ENCODE peak calls at places on chromosome 9, in nine cellular contexts. One of them, this sample, is unnamed.

GRCh38 chr9:135288941-135289534 is 190.5 kb upstream of the PPP1R26 start:
- DNase-seq in heart right ventricle: no peak
- DNase-seq in right atrium auricular region: no peak
- DNase-seq in mammary epithelial cell: no peak
- DNase-seq in AG09309: no peak
- DNase-seq in AG04449: no peak
- DNase-seq in tibial nerve: no peak
- DNase-seq in A549: no peak
- DNase-seq in cardiac muscle cell: no peak
- DNase-seq in this sample: no peak

GRCh38 chr9:137445930-137446431 is 4.8 kb upstream of the ENTPD8 start:
- DNase-seq in heart right ventricle: no peak
- DNase-seq in right atrium auricular region: no peak
- DNase-seq in mammary epithelial cell: no peak
- DNase-seq in AG09309: no peak
- DNase-seq in AG04449: no peak
- DNase-seq in tibial nerve: no peak
- DNase-seq in A549: no peak
- DNase-seq in cardiac muscle cell: no peak
- DNase-seq in this sample: no peak

GRCh38 chr9:27473135-27473534 is 51.0 kb upstream of the IFNK start:
- DNase-seq in heart right ventricle: no peak
- DNase-seq in right atrium auricular region: peak
- DNase-seq in mammary epithelial cell: no peak
- DNase-seq in AG09309: no peak
- DNase-seq in AG04449: no peak
- DNase-seq in tibial nerve: peak
- DNase-seq in A549: no peak
- DNase-seq in cardiac muscle cell: peak
- DNase-seq in this sample: peak

GRCh38 chr9:113566712-113567071 is 103.2 kb downstream of the RGS3 start:
- DNase-seq in heart right ventricle: no peak
- DNase-seq in right atrium auricular region: no peak
- DNase-seq in mammary epithelial cell: peak
- DNase-seq in AG09309: no peak
- DNase-seq in AG04449: no peak
- DNase-seq in tibial nerve: no peak
- DNase-seq in A549: no peak
- DNase-seq in cardiac muscle cell: no peak
- DNase-seq in this sample: no peak

GRCh38 chr9:122087406-122088200 is 5.5 kb downstream of the TTLL11 start:
- DNase-seq in heart right ventricle: no peak
- DNase-seq in right atrium auricular region: peak
- DNase-seq in mammary epithelial cell: no peak
- DNase-seq in AG09309: peak
- DNase-seq in AG04449: no peak
- DNase-seq in tibial nerve: no peak
- DNase-seq in A549: no peak
- DNase-seq in cardiac muscle cell: no peak
- DNase-seq in this sample: no peak

GRCh38 chr9:120386390-120387131 is 193.4 kb downstream of the CDK5RAP2 start:
- DNase-seq in heart right ventricle: no peak
- DNase-seq in right atrium auricular region: no peak
- DNase-seq in mammary epithelial cell: no peak
- DNase-seq in AG09309: no peak
- DNase-seq in AG04449: no peak
- DNase-seq in tibial nerve: no peak
- DNase-seq in A549: no peak
- DNase-seq in cardiac muscle cell: peak
- DNase-seq in this sample: no peak

GRCh38 chr9:76688471-76689238 is 75.6 kb upstream of the PCA3 start:
- DNase-seq in heart right ventricle: no peak
- DNase-seq in right atrium auricular region: no peak
- DNase-seq in mammary epithelial cell: no peak
- DNase-seq in AG09309: no peak
- DNase-seq in AG04449: no peak
- DNase-seq in tibial nerve: no peak
- DNase-seq in A549: no peak
- DNase-seq in cardiac muscle cell: peak
- DNase-seq in this sample: no peak

GRCh38 chr9:14752271-14752670 is 29.7 kb upstream of the CER1 start:
- DNase-seq in heart right ventricle: no peak
- DNase-seq in right atrium auricular region: no peak
- DNase-seq in mammary epithelial cell: no peak
- DNase-seq in AG09309: no peak
- DNase-seq in AG04449: no peak
- DNase-seq in tibial nerve: no peak
- DNase-seq in A549: no peak
- DNase-seq in cardiac muscle cell: peak
- DNase-seq in this sample: no peak

GRCh38 chr9:115945009-115945431 is 208.6 kb upstream of the PAPPA start:
- DNase-seq in heart right ventricle: peak
- DNase-seq in right atrium auricular region: no peak
- DNase-seq in mammary epithelial cell: no peak
- DNase-seq in AG09309: no peak
- DNase-seq in AG04449: no peak
- DNase-seq in tibial nerve: no peak
- DNase-seq in A549: peak
- DNase-seq in cardiac muscle cell: no peak
- DNase-seq in this sample: no peak

GRCh38 chr9:106648799-106649198 is 214.2 kb upstream of the ZNF462 start:
- DNase-seq in heart right ventricle: no peak
- DNase-seq in right atrium auricular region: no peak
- DNase-seq in mammary epithelial cell: peak
- DNase-seq in AG09309: no peak
- DNase-seq in AG04449: no peak
- DNase-seq in tibial nerve: no peak
- DNase-seq in A549: no peak
- DNase-seq in cardiac muscle cell: peak
- DNase-seq in this sample: no peak

GRCh38 chr9:69824497-69825252 is 4.1 kb downstream of the CFAP95 start:
- DNase-seq in heart right ventricle: no peak
- DNase-seq in right atrium auricular region: no peak
- DNase-seq in mammary epithelial cell: no peak
- DNase-seq in AG09309: no peak
- DNase-seq in AG04449: no peak
- DNase-seq in tibial nerve: no peak
- DNase-seq in A549: no peak
- DNase-seq in cardiac muscle cell: no peak
- DNase-seq in this sample: no peak

GRCh38 chr9:72557549-72557948 is 36.1 kb downstream of the TMC1 start:
- DNase-seq in heart right ventricle: no peak
- DNase-seq in right atrium auricular region: no peak
- DNase-seq in mammary epithelial cell: peak
- DNase-seq in AG09309: peak
- DNase-seq in AG04449: peak
- DNase-seq in tibial nerve: no peak
- DNase-seq in A549: peak
- DNase-seq in cardiac muscle cell: peak
- DNase-seq in this sample: peak

GRCh38 chr9:109012876-109013677 is at the start of gene CTNNAL1:
- DNase-seq in heart right ventricle: peak
- DNase-seq in right atrium auricular region: peak
- DNase-seq in mammary epithelial cell: peak
- DNase-seq in AG09309: no peak
- DNase-seq in AG04449: no peak
- DNase-seq in tibial nerve: peak
- DNase-seq in A549: peak
- DNase-seq in cardiac muscle cell: peak
- DNase-seq in this sample: peak

GRCh38 chr9:8725635-8726034 is 926.1 kb upstream of the DMAC1 start:
- DNase-seq in heart right ventricle: no peak
- DNase-seq in right atrium auricular region: no peak
- DNase-seq in mammary epithelial cell: no peak
- DNase-seq in AG09309: no peak
- DNase-seq in AG04449: no peak
- DNase-seq in tibial nerve: no peak
- DNase-seq in A549: no peak
- DNase-seq in cardiac muscle cell: no peak
- DNase-seq in this sample: no peak

GRCh38 chr9:38412751-38413150 is 11.5 kb downstream of the IGFBPL1 start:
- DNase-seq in heart right ventricle: no peak
- DNase-seq in right atrium auricular region: no peak
- DNase-seq in mammary epithelial cell: no peak
- DNase-seq in AG09309: no peak
- DNase-seq in AG04449: no peak
- DNase-seq in tibial nerve: no peak
- DNase-seq in A549: no peak
- DNase-seq in cardiac muscle cell: no peak
- DNase-seq in this sample: no peak

GRCh38 chr9:83544002-83544698 is 5.9 kb upstream of the FRMD3 start:
- DNase-seq in heart right ventricle: peak
- DNase-seq in right atrium auricular region: peak
- DNase-seq in mammary epithelial cell: peak
- DNase-seq in AG09309: peak
- DNase-seq in AG04449: peak
- DNase-seq in tibial nerve: no peak
- DNase-seq in A549: peak
- DNase-seq in cardiac muscle cell: peak
- DNase-seq in this sample: no peak

GRCh38 chr9:8555767-8556500 is 756.4 kb upstream of the DMAC1 start:
- DNase-seq in heart right ventricle: no peak
- DNase-seq in right atrium auricular region: no peak
- DNase-seq in mammary epithelial cell: no peak
- DNase-seq in AG09309: no peak
- DNase-seq in AG04449: no peak
- DNase-seq in tibial nerve: peak
- DNase-seq in A549: no peak
- DNase-seq in cardiac muscle cell: peak
- DNase-seq in this sample: no peak

GRCh38 chr9:126799051-126799450 is 5.8 kb upstream of the ZBTB43 start:
- DNase-seq in heart right ventricle: no peak
- DNase-seq in right atrium auricular region: no peak
- DNase-seq in mammary epithelial cell: peak
- DNase-seq in AG09309: no peak
- DNase-seq in AG04449: no peak
- DNase-seq in tibial nerve: no peak
- DNase-seq in A549: no peak
- DNase-seq in cardiac muscle cell: no peak
- DNase-seq in this sample: no peak

DNA sequence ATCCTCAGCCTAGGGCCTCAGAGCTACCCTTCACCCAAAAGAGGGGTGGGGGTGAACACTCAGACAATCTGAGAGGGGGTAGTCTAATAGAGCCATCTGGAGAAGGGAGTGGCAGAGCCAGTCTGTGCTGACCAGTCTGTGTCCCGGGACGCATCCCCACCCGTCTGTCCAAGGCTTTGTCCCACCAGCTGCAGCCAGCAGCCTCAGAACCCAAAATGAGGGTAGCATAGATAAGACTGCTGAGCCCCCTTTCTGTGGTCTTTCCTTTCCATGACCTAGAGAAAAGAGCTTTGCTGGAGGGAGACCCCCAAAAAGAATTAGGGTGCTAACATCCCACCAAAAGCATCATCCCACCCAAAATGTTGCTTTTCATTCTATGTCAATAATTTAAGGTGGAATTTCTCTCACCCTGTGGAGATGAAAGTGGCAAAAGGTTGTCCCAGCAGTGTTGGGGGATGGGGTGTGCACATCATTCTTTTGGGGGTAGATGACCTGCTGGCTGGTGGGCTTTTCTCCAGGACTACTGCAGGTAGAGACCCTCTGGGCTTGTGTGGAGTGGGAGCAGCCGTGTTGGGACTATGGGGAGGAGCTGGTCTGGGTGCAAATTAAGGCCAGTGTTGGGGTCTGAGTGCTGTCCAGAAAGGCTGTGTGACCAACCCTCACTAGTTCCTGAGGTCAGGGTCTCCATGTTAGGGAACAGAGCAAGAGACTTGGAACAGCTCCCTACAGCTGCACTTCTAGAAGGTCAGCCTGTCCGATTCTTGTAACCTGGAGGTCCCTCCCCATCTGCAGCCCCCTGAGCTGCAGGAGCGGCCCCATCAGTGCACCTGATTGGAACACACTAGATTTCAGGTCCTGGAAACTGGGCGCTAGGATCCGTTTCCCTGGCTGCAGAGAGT is 19.9 kb downstream of the URM1 start:
- DNase-seq in heart right ventricle: no peak
- DNase-seq in right atrium auricular region: no peak
- DNase-seq in mammary epithelial cell: no peak
- DNase-seq in AG09309: no peak
- DNase-seq in AG04449: no peak
- DNase-seq in tibial nerve: no peak
- DNase-seq in A549: no peak
- DNase-seq in cardiac muscle cell: no peak
- DNase-seq in this sample: no peak
- TF ChIP-seq CTCF in heart right ventricle: no peak
- TF ChIP-seq CTCF in right atrium auricular region: no peak
- TF ChIP-seq CTCF in mammary epithelial cell: no peak
- TF ChIP-seq CTCF in AG09309: no peak
- TF ChIP-seq CTCF in AG04449: no peak
- TF ChIP-seq CTCF in tibial nerve: no peak
- TF ChIP-seq CTCF in A549: no peak
- TF ChIP-seq CTCF in cardiac muscle cell: no peak
- TF ChIP-seq CTCF in this sample: no peak

GRCh38 chr9:33044677-33045282 is 19.7 kb downstream of the DNAJA1 start:
- DNase-seq in heart right ventricle: peak
- DNase-seq in right atrium auricular region: no peak
- DNase-seq in mammary epithelial cell: peak
- DNase-seq in AG09309: no peak
- DNase-seq in AG04449: no peak
- DNase-seq in tibial nerve: no peak
- DNase-seq in A549: peak
- DNase-seq in cardiac muscle cell: peak
- DNase-seq in this sample: no peak
- TF ChIP-seq CTCF in heart right ventricle: no peak
- TF ChIP-seq CTCF in right atrium auricular region: peak
- TF ChIP-seq CTCF in mammary epithelial cell: no peak
- TF ChIP-seq CTCF in AG09309: no peak
- TF ChIP-seq CTCF in AG04449: peak
- TF ChIP-seq CTCF in tibial nerve: no peak
- TF ChIP-seq CTCF in A549: peak
- TF ChIP-seq CTCF in cardiac muscle cell: peak
- TF ChIP-seq CTCF in this sample: no peak

DNA sequence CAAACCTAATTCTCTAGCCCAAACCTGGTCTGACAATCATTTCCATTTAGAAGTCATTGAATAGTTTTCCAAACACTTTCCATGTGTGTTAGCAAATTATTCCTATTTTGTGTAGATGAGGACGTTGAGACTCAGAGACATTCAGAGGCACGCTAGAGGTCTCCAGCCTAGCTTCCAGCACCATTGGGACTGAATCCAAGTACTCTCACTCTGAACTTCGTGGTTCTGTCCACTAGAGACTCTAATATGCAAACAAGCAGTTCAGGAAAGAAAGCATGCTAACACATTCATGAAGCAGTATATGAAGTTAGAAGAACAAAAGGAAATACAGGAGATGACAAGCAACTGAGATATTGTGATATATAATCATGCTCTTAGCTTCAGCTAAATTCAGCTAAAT is 354.8 kb downstream of the NTRK2 start:
- DNase-seq in heart right ventricle: no peak
- DNase-seq in right atrium auricular region: no peak
- DNase-seq in mammary epithelial cell: no peak
- DNase-seq in AG09309: no peak
- DNase-seq in AG04449: no peak
- DNase-seq in tibial nerve: no peak
- DNase-seq in A549: no peak
- DNase-seq in cardiac muscle cell: no peak
- DNase-seq in this sample: no peak
- TF ChIP-seq CTCF in heart right ventricle: no peak
- TF ChIP-seq CTCF in right atrium auricular region: peak
- TF ChIP-seq CTCF in mammary epithelial cell: no peak
- TF ChIP-seq CTCF in AG09309: no peak
- TF ChIP-seq CTCF in AG04449: no peak
- TF ChIP-seq CTCF in tibial nerve: no peak
- TF ChIP-seq CTCF in A549: no peak
- TF ChIP-seq CTCF in cardiac muscle cell: no peak
- TF ChIP-seq CTCF in this sample: no peak

GRCh38 chr9:124062172-124062571 is 50.6 kb downstream of the LHX2 start:
- DNase-seq in heart right ventricle: no peak
- DNase-seq in right atrium auricular region: no peak
- DNase-seq in mammary epithelial cell: no peak
- DNase-seq in AG09309: no peak
- DNase-seq in AG04449: no peak
- DNase-seq in tibial nerve: no peak
- DNase-seq in A549: no peak
- DNase-seq in cardiac muscle cell: no peak
- DNase-seq in this sample: no peak
- TF ChIP-seq CTCF in heart right ventricle: no peak
- TF ChIP-seq CTCF in right atrium auricular region: no peak
- TF ChIP-seq CTCF in mammary epithelial cell: peak
- TF ChIP-seq CTCF in AG09309: peak
- TF ChIP-seq CTCF in AG04449: no peak
- TF ChIP-seq CTCF in tibial nerve: no peak
- TF ChIP-seq CTCF in A549: peak
- TF ChIP-seq CTCF in cardiac muscle cell: peak
- TF ChIP-seq CTCF in this sample: no peak

This sample was measured in lower leg skin.